ENCODE peak calls at places on chromosomes 1 and 21, in six cellular contexts. J is AG04450, X is astrocyte, Z is heart left ventricle, C is left lung, T is GM23248. P is an unnamed sample.

GRCh38 chr1:190658907-190659306 is 181.2 kb upstream of the BRINP3 start:
- DNase-seq in J (no peak), X (no peak), Z (no peak), C (no peak), T (no peak), P (no peak)

GRCh38 chr1:205172729-205173366 is 38.7 kb downstream of the DSTYK start:
- DNase-seq in J (peak), X (peak), Z (no peak), C (no peak), T (peak), P (no peak)

GRCh38 chr21:44377922-44378645 is 24.7 kb downstream of the TRPM2 start:
- DNase-seq in J (no peak), X (no peak), Z (no peak), C (peak), T (no peak), P (no peak)

GRCh38 chr1:21368514-21369289 is 71.2 kb upstream of the NBPF3 start:
- DNase-seq in J (peak), X (peak), Z (peak), C (peak), T (peak), P (peak)

GRCh38 chr1:162276493-162276892 is 100.2 kb downstream of the SPATA46 start:
- DNase-seq in J (no peak), X (no peak), Z (no peak), C (no peak), T (peak), P (no peak)

GRCh38 chr1:79726321-79726720 is 719.8 kb upstream of the ADGRL4 start:
- DNase-seq in J (no peak), X (peak), Z (no peak), C (no peak), T (peak), P (no peak)

GRCh38 chr1:9121891-9122409 is 7.0 kb downstream of the GPR157 start:
- DNase-seq in J (no peak), X (no peak), Z (no peak), C (peak), T (no peak), P (peak)

GRCh38 chr21:31298618-31299269 is 45.3 kb downstream of the TIAM1 start:
- DNase-seq in J (no peak), X (peak), Z (no peak), C (no peak), T (no peak), P (no peak)

GRCh38 chr21:34340062-34340461 is 23.7 kb upstream of the KCNE2 start:
- DNase-seq in J (no peak), X (no peak), Z (no peak), C (no peak), T (no peak), P (no peak)

GRCh38 chr1:181174860-181175259 is 86.4 kb downstream of the IER5 start:
- DNase-seq in J (no peak), X (no peak), Z (no peak), C (no peak), T (no peak), P (no peak)

GRCh38 chr1:152932170-152932811 is 14.7 kb upstream of the SPRR5 start:
- DNase-seq in J (no peak), X (no peak), Z (no peak), C (no peak), T (no peak), P (no peak)

GRCh38 chr1:228471762-228472398 is 15.3 kb upstream of the RNF187 start:
- DNase-seq in J (no peak), X (no peak), Z (no peak), C (peak), T (peak), P (peak)

GRCh38 chr1:33814166-33814565 is 49.7 kb upstream of the HMGB4 start:
- DNase-seq in J (no peak), X (peak), Z (no peak), C (no peak), T (peak), P (no peak)

GRCh38 chr1:245216356-245217110 is 61.7 kb downstream of the KIF26B start:
- DNase-seq in J (no peak), X (no peak), Z (no peak), C (no peak), T (peak), P (no peak)

GRCh38 chr1:72485786-72486185 is 203.4 kb upstream of the NEGR1 start:
- DNase-seq in J (peak), X (peak), Z (no peak), C (no peak), T (no peak), P (no peak)

GRCh38 chr1:241157435-241157834 is 199.6 kb downstream of the RGS7 start:
- DNase-seq in J (no peak), X (no peak), Z (no peak), C (no peak), T (no peak), P (no peak)

GRCh38 chr1:180117764-180118116 is 36.9 kb upstream of the QSOX1 start:
- DNase-seq in J (no peak), X (peak), Z (no peak), C (no peak), T (peak), P (no peak)

GRCh38 chr1:154998201-154998780 is 4.3 kb upstream of the ZBTB7B start:
- DNase-seq in J (no peak), X (no peak), Z (no peak), C (no peak), T (no peak), P (no peak)

GRCh38 chr21:14890141-14890540 is 174.7 kb downstream of the NRIP1 start:
- DNase-seq in J (no peak), X (no peak), Z (no peak), C (no peak), T (no peak), P (no peak)

GRCh38 chr1:67201891-67202290 is 35.6 kb downstream of the IL23R start:
- DNase-seq in J (no peak), X (peak), Z (no peak), C (no peak), T (peak), P (no peak)

GRCh38 chr1:152959801-152960451 is 10.5 kb upstream of the SPRR4 start:
- DNase-seq in J (no peak), X (no peak), Z (no peak), C (no peak), T (peak), P (no peak)

GRCh38 chr1:211359876-211360275 is 33.2 kb downstream of the TRAF5 start:
- DNase-seq in J (no peak), X (peak), Z (no peak), C (no peak), T (no peak), P (no peak)

GRCh38 chr1:153578490-153578889 is 12.8 kb upstream of the S100A2 start:
- DNase-seq in J (no peak), X (no peak), Z (no peak), C (no peak), T (peak), P (no peak)

GRCh38 chr1:185823471-185823870 is 89.3 kb downstream of the HMCN1 start:
- DNase-seq in J (no peak), X (peak), Z (no peak), C (no peak), T (peak), P (no peak)

GRCh38 chr1:207811920-207812720 is 60.3 kb downstream of the CD46 start:
- DNase-seq in J (no peak), X (no peak), Z (peak), C (peak), T (peak), P (no peak)

GRCh38 chr1:61406467-61406866 is 318.5 kb downstream of the TM2D1 start:
- DNase-seq in J (no peak), X (no peak), Z (no peak), C (peak), T (no peak), P (no peak)

GRCh38 chr21:37511848-37512247 is 145.3 kb downstream of the DYRK1A start:
- DNase-seq in J (no peak), X (no peak), Z (no peak), C (no peak), T (no peak), P (no peak)
- H3K4me3 ChIP-seq in J (no peak), X (no peak), Z (no peak), C (no peak), T (no peak), P (no peak)

GRCh38 chr1:84884671-84885389 is 8.2 kb downstream of the LPAR3 start:
- DNase-seq in J (no peak), X (no peak), Z (no peak), C (no peak), T (peak), P (no peak)
- H3K4me3 ChIP-seq in J (no peak), X (no peak), Z (no peak), C (no peak), T (no peak), P (no peak)

DNA sequence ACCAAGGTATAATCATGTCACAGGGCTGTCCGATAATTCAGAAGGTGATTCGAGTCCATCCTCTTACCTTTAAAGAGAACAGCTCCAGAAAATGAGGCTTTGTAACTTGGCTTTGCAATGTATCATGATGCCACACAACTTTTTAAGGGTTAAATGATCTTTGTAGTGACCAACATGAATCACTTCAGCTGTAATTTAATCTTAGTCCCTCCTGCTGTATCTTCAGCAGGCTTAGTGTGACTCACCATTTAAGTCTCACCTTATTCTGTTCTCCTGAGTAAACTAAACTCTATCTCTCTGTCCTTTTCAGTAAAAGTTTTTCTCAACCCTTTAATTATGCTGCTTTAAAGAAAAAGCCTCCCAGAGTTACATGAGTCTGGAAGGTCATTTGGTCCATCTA is 1.9 kb upstream of the HIVEP3 start:
- DNase-seq in J (no peak), X (peak), Z (no peak), C (no peak), T (peak), P (no peak)
- H3K4me3 ChIP-seq in J (no peak), X (peak), Z (no peak), C (no peak), T (no peak), P (no peak)

DNA sequence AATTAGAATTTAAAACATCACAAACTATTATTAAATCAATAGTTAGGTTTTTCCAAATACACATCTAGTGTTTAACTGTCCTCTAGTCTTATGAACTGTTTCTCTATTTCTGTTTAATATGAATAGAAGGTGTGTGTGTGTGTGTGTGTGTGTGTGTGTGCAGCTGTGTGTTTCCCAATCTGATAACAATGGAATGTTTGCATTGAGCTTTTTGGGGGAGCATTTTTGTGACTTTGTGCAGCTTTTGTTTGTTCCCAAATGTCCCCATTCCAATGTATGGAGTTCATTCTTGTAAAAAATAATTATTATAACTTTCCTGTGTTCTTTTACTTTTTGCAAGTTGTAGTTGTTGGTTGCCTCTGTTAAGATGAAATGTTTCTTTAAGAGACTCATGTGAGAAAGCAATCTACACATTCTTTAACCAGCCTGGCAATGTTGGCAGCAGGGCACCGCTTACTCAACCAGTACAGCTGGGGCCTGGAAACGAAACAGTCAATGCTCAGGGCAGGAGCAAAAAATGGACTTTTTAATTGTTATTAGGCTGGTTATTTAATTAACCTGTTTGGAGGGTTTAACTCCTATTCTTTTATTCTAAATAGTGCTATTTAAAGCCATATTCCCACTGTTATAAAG is 354.3 kb downstream of the SRGAP2C start:
- DNase-seq in J (no peak), X (no peak), Z (no peak), C (no peak), T (no peak), P (no peak)
- H3K4me3 ChIP-seq in J (no peak), X (no peak), Z (no peak), C (no peak), T (no peak), P (no peak)

GRCh38 chr1:76477131-76477530 is 390.1 kb upstream of the ST6GALNAC5 start:
- DNase-seq in J (no peak), X (no peak), Z (no peak), C (no peak), T (peak), P (no peak)

GRCh38 chr1:76482272-76482671 is 385.0 kb upstream of the ST6GALNAC5 start:
- DNase-seq in J (no peak), X (no peak), Z (no peak), C (no peak), T (no peak), P (no peak)
- H3K4me3 ChIP-seq in J (no peak), X (no peak), Z (no peak), C (no peak), T (no peak), P (no peak)

GRCh38 chr1:24150228-24151174 is 7.6 kb upstream of the IL22RA1 start:
- DNase-seq in J (peak), X (peak), Z (peak), C (peak), T (peak), P (peak)
- H3K4me3 ChIP-seq in J (peak), X (peak), Z (peak), C (no peak), T (peak), P (no peak)

DNA sequence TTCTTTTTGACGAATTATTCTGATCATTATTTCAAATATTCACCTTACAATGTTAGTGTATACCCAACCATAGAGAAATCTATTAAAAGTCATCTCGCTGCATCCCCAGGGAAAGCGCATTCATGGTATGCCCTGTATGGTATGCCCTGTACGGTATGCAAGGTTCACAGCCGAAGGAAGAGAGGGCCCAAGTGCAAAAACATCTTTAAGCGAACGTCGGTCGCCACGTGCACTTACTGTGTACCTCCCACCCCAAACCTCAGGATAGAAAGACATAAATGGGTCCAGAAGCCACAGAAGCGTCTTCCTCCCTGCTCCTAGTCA is 14.4 kb downstream of the HLX start:
- DNase-seq in J (no peak), X (no peak), Z (no peak), C (no peak), T (peak), P (no peak)
- H3K4me3 ChIP-seq in J (no peak), X (peak), Z (peak), C (no peak), T (peak), P (no peak)

DNA sequence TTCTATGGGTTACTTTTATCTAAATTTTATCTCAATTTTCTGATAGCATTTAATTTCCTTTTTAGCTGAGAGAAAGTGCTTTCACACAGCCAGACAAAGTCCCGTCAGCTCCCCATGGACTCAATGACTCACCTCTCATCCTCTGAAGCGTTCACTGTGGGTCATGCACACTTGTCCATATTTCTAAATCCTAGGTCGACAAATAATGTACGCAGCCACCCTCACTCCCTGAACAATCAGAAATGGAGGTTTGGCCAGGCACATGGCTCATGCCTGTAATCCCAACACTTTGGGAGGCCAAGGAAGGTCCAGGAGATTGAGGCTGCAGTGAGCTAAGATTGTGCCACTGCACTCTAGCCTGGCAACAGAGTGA is 42.4 kb upstream of the COA6 start:
- DNase-seq in J (no peak), X (no peak), Z (no peak), C (no peak), T (peak), P (no peak)
- H3K4me3 ChIP-seq in J (no peak), X (no peak), Z (no peak), C (no peak), T (no peak), P (no peak)

DNA sequence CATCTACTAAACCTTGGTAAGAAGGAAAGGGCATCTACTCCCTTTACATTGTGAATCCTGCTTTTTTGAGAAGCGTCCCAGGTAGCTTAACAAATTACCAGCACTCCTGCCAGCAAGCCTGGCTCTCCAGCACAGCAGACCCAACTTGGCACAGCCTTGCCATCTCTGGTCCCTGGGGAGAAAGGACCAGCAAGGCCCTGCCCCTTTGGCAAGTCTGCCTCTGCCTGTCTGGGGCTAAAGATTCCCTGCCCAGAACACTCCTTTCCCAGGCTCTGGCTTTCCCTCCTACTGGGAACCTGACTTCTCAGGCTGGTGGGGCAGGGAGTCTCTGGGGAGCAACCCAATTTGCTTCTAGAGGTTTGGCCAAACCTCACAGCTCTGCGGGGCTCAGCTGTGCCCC is 68.5 kb downstream of the ATP2B4 start:
- DNase-seq in J (no peak), X (no peak), Z (no peak), C (no peak), T (peak), P (no peak)
- H3K4me3 ChIP-seq in J (no peak), X (no peak), Z (no peak), C (no peak), T (no peak), P (no peak)